ENCODE peak calls at places on chromosomes 16 and 17, in seven cellular contexts. M, G, I, A, X, D and N are unnamed samples. For H3K36me3, the result is how much of the 10 kb centered on the place peaks cover.

GRCh38 chr17:59893617-59894100 is 738 bp downstream of the RPS6KB1 start:
- DNase-seq in M (no peak), G (no peak), I (no peak), A (peak), X (peak), D (no peak), N (no peak)

GRCh38 chr17:65588194-65588808 is 26.9 kb upstream of the AXIN2 start:
- DNase-seq in M (peak), G (no peak), I (peak), A (peak), X (peak), D (peak), N (peak)

GRCh38 chr17:59406808-59407381 is 75.4 kb downstream of the YPEL2 start:
- DNase-seq in M (peak), G (peak), I (no peak), A (peak), X (no peak), D (no peak), N (no peak)

GRCh38 chr17:75131278-75132017 is at the start of gene NT5C:
- DNase-seq in M (peak), G (no peak), I (peak), A (peak), X (peak), D (peak), N (peak)

GRCh38 chr17:6679241-6679640 is 27.7 kb downstream of the C17orf100 start:
- DNase-seq in M (no peak), G (no peak), I (no peak), A (no peak), X (no peak), D (no peak), N (no peak)

GRCh38 chr17:80706454-80706853 is 161.8 kb downstream of the RPTOR start:
- DNase-seq in M (no peak), G (no peak), I (no peak), A (no peak), X (no peak), D (no peak), N (no peak)

GRCh38 chr16:35752012-35752772 is 2292.8 kb downstream of the TP53TG3F start:
- DNase-seq in M (no peak), G (no peak), I (no peak), A (no peak), X (no peak), D (no peak), N (no peak)

GRCh38 chr16:75262800-75263127 is 11.3 kb upstream of the BCAR1 start:
- DNase-seq in M (no peak), G (no peak), I (no peak), A (no peak), X (no peak), D (no peak), N (no peak)

GRCh38 chr17:40317345-40317873 is 8.4 kb downstream of the RARA start:
- DNase-seq in M (no peak), G (no peak), I (peak), A (peak), X (peak), D (peak), N (peak)

GRCh38 chr16:48491517-48491916 is 106.3 kb upstream of the SIAH1 start:
- DNase-seq in M (no peak), G (no peak), I (no peak), A (peak), X (no peak), D (no peak), N (no peak)

GRCh38 chr16:27690604-27691003 is 140.7 kb downstream of the KATNIP start:
- DNase-seq in M (peak), G (no peak), I (peak), A (no peak), X (peak), D (no peak), N (no peak)

GRCh38 chr17:80082403-80083135 is 18.8 kb upstream of the GAA start:
- DNase-seq in M (peak), G (no peak), I (no peak), A (peak), X (peak), D (peak), N (peak)

GRCh38 chr17:50127661-50128361 is 2.1 kb downstream of the SAMD14 start:
- DNase-seq in M (no peak), G (no peak), I (no peak), A (no peak), X (no peak), D (no peak), N (no peak)

GRCh38 chr16:85237817-85238216 is 125.5 kb upstream of the CIBAR2 start:
- DNase-seq in M (no peak), G (no peak), I (no peak), A (no peak), X (no peak), D (no peak), N (no peak)

GRCh38 chr17:28191018-28191417 is 128.0 kb upstream of the TMEM97 start:
- DNase-seq in M (no peak), G (no peak), I (no peak), A (no peak), X (no peak), D (no peak), N (no peak)

GRCh38 chr17:12588531-12588930 is 77.2 kb upstream of the MYOCD start:
- DNase-seq in M (no peak), G (no peak), I (no peak), A (no peak), X (no peak), D (no peak), N (no peak)

GRCh38 chr17:67359960-67360817 is 6.2 kb downstream of the PSMD12 start:
- DNase-seq in M (no peak), G (no peak), I (no peak), A (no peak), X (no peak), D (no peak), N (peak)

GRCh38 chr17:57434361-57434760 is 178.0 kb downstream of the MSI2 start:
- DNase-seq in M (no peak), G (no peak), I (no peak), A (no peak), X (no peak), D (no peak), N (no peak)

GRCh38 chr16:73064996-73065349 is 17.0 kb upstream of the ZFHX3 start:
- DNase-seq in M (no peak), G (no peak), I (no peak), A (no peak), X (no peak), D (peak), N (no peak)

GRCh38 chr17:50918933-50919296 is 52.8 kb upstream of the TOB1 start:
- DNase-seq in M (no peak), G (no peak), I (peak), A (no peak), X (peak), D (no peak), N (no peak)

GRCh38 chr17:2262146-2262587 is 41.4 kb downstream of the SMG6 start:
- DNase-seq in M (no peak), G (no peak), I (no peak), A (no peak), X (no peak), D (no peak), N (no peak)

GRCh38 chr16:85072947-85073346 is 39.3 kb downstream of the CIBAR2 start:
- DNase-seq in M (no peak), G (no peak), I (no peak), A (no peak), X (no peak), D (peak), N (no peak)

GRCh38 chr16:82755570-82756282 is 129.0 kb downstream of the CDH13 start:
- DNase-seq in M (no peak), G (no peak), I (no peak), A (no peak), X (no peak), D (no peak), N (peak)

GRCh38 chr17:49996121-49996494 is 1.1 kb upstream of the DLX3 start:
- DNase-seq in M (no peak), G (no peak), I (no peak), A (no peak), X (no peak), D (no peak), N (no peak)

GRCh38 chr17:1945621-1946020 is 79.5 kb downstream of the RTN4RL1 start:
- DNase-seq in M (no peak), G (no peak), I (peak), A (no peak), X (no peak), D (no peak), N (no peak)

GRCh38 chr17:81858967-81859905 is 1.1 kb downstream of the P4HB start:
- DNase-seq in M (no peak), G (no peak), I (no peak), A (no peak), X (no peak), D (no peak), N (no peak)

GRCh38 chr16:10971560-10971961 is 27.2 kb downstream of the CLEC16A start:
- DNase-seq in M (peak), G (no peak), I (no peak), A (peak), X (peak), D (peak), N (peak)

GRCh38 chr16:50316848-50317630 is 50.7 kb downstream of the ADCY7 start:
- DNase-seq in M (no peak), G (no peak), I (no peak), A (no peak), X (no peak), D (no peak), N (no peak)

GRCh38 chr16:50314665-50315064 is 48.3 kb downstream of the ADCY7 start:
- DNase-seq in M (no peak), G (no peak), I (no peak), A (no peak), X (no peak), D (no peak), N (no peak)

GRCh38 chr16:50313596-50314483 is 47.5 kb downstream of the ADCY7 start:
- DNase-seq in M (peak), G (no peak), I (peak), A (peak), X (no peak), D (peak), N (peak)

GRCh38 chr16:50316102-50316847 is 49.9 kb downstream of the ADCY7 start:
- DNase-seq in M (no peak), G (no peak), I (no peak), A (no peak), X (no peak), D (no peak), N (no peak)

GRCh38 chr16:50315346-50315997 is 49.1 kb downstream of the ADCY7 start:
- DNase-seq in M (no peak), G (no peak), I (peak), A (no peak), X (no peak), D (no peak), N (no peak)
- H3K36me3 ChIP-seq in M (under half), G (under half), I (half or more), A (half or more), X (under half), D (under half), N (under half)

GRCh38 chr16:83966153-83966696 is 1.8 kb upstream of the NECAB2 start:
- DNase-seq in M (no peak), G (no peak), I (no peak), A (no peak), X (no peak), D (no peak), N (no peak)

GRCh38 chr16:83967091-83967490 is 953 bp upstream of the NECAB2 start:
- DNase-seq in M (no peak), G (no peak), I (no peak), A (no peak), X (no peak), D (no peak), N (no peak)

GRCh38 chr16:83968483-83968865 is 430 bp downstream of the NECAB2 start:
- DNase-seq in M (no peak), G (no peak), I (no peak), A (no peak), X (no peak), D (no peak), N (no peak)

GRCh38 chr16:83968891-83969672 is 1.0 kb downstream of the NECAB2 start:
- DNase-seq in M (no peak), G (no peak), I (no peak), A (no peak), X (no peak), D (no peak), N (no peak)

GRCh38 chr16:83967838-83968482 is at the start of gene NECAB2:
- DNase-seq in M (no peak), G (no peak), I (peak), A (peak), X (no peak), D (peak), N (peak)
- H3K4me3 ChIP-seq in M (no peak), G (peak), I (peak), A (peak), X (peak), D (peak), N (peak)

DNA sequence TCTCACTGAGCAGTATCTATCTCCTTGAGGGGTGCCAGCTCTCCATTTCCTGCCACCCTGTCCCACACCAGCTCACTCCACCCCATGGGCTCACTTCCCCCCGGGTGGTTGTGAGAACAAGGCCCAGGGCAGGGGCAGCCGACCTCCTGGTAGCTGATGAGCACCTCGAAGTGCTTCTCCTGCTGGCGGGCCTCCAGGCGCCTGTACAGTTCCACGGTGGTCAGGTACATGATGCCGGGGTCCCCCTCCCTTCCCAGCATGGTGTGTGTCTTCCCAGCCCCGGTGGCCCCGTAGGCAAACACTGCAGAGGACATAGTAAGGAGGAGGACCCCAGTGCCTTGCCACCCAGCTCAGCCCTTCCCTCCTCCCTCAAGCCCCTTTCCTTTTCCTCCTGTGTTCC is 12.5 kb downstream of the KIF18B start:
- DNase-seq in M (no peak), G (no peak), I (peak), A (no peak), X (no peak), D (no peak), N (no peak)
- H3K36me3 ChIP-seq in M (under half), G (under half), I (under half), A (under half), X (under half), D (under half), N (under half)

DNA sequence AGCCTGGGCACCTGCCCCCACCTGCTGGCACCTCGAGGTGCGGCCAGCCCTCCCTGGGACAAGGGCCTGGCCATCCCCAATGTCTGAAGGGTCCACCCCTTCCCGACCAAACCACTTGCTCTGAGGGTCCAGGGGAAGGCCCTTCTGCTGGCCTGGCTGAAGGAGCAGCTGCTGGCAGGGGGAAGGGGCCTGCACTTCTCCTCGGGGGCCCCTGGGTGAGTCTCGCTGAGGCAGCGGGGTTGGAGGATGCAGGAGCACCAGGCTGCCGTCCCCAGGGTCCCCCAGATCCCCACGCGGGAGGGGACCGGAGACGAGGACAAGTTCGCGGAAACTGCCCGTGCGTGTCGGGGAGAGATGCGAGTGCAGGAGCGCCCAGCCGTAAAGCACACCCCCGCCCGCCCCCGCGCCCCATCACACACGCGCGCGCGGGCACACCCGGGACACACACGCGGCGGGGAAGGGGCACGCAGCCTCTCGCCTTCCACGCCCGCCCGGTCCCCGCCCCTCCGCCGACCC is 725 bp upstream of the CACNA1H start:
- DNase-seq in M (no peak), G (no peak), I (no peak), A (no peak), X (no peak), D (peak), N (peak)
- H3K4me3 ChIP-seq in M (no peak), G (no peak), I (peak), A (peak), X (peak), D (peak), N (peak)

GRCh38 chr17:39252788-39253460 is 27.2 kb upstream of the STAC2 start:
- DNase-seq in M (no peak), G (no peak), I (no peak), A (no peak), X (no peak), D (no peak), N (no peak)

GRCh38 chr17:39246274-39246673 is 20.5 kb upstream of the STAC2 start:
- DNase-seq in M (no peak), G (no peak), I (no peak), A (no peak), X (no peak), D (no peak), N (no peak)

GRCh38 chr17:39251997-39252396 is 26.3 kb upstream of the STAC2 start:
- DNase-seq in M (no peak), G (no peak), I (no peak), A (no peak), X (no peak), D (no peak), N (no peak)
- H3K36me3 ChIP-seq in M (under half), G (under half), I (under half), A (under half), X (under half), D (under half), N (under half)

GRCh38 chr17:78935419-78936323 is 10.5 kb upstream of the TIMP2 start:
- DNase-seq in M (no peak), G (peak), I (no peak), A (no peak), X (peak), D (peak), N (no peak)

GRCh38 chr17:78933025-78933958 is 8.1 kb upstream of the TIMP2 start:
- DNase-seq in M (peak), G (peak), I (no peak), A (peak), X (peak), D (peak), N (peak)

GRCh38 chr17:78937561-78937960 is 12.4 kb upstream of the TIMP2 start:
- DNase-seq in M (no peak), G (no peak), I (no peak), A (no peak), X (no peak), D (no peak), N (no peak)

GRCh38 chr17:78933959-78934568 is 8.9 kb upstream of the TIMP2 start:
- DNase-seq in M (peak), G (peak), I (peak), A (peak), X (peak), D (peak), N (peak)

GRCh38 chr17:78934681-78935418 is 9.7 kb upstream of the TIMP2 start:
- DNase-seq in M (no peak), G (no peak), I (no peak), A (peak), X (no peak), D (no peak), N (no peak)
- H3K4me3 ChIP-seq in M (peak), G (no peak), I (no peak), A (no peak), X (no peak), D (no peak), N (no peak)

DNA sequence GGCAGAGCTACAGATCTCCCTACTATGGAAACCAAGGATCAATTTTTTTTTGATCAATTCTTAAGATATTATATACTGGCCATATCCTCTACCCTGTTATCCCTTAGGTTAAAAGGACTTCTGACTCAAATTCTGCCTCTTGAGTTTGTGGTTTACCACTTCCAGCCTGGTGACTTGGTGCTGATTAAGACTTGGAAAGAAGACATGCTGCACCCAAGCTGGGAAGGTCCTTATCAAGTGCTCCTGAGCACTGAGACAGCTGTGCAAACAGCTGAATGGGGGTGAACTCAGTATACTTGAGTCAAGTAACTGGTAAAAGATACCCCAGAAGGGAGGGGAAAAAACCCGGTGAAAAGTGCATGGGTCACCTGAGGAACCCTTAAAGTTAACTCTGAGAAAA is 20.5 kb upstream of the SPACA3 start:
- DNase-seq in M (no peak), G (no peak), I (no peak), A (no peak), X (no peak), D (no peak), N (no peak)
- H3K36me3 ChIP-seq in M (under half), G (under half), I (under half), A (under half), X (under half), D (under half), N (under half)

GRCh38 chr16:49856741-49857330 is 924 bp upstream of the ZNF423 start:
- DNase-seq in M (peak), G (no peak), I (peak), A (peak), X (peak), D (peak), N (peak)

GRCh38 chr16:49859139-49859947 is 3.4 kb upstream of the ZNF423 start:
- DNase-seq in M (no peak), G (no peak), I (peak), A (peak), X (peak), D (peak), N (no peak)

GRCh38 chr16:49858200-49859129 is 2.6 kb upstream of the ZNF423 start:
- DNase-seq in M (no peak), G (no peak), I (peak), A (peak), X (peak), D (peak), N (peak)

GRCh38 chr16:49855822-49856740 is at the start of gene ZNF423:
- DNase-seq in M (no peak), G (no peak), I (no peak), A (peak), X (peak), D (peak), N (no peak)

DNA sequence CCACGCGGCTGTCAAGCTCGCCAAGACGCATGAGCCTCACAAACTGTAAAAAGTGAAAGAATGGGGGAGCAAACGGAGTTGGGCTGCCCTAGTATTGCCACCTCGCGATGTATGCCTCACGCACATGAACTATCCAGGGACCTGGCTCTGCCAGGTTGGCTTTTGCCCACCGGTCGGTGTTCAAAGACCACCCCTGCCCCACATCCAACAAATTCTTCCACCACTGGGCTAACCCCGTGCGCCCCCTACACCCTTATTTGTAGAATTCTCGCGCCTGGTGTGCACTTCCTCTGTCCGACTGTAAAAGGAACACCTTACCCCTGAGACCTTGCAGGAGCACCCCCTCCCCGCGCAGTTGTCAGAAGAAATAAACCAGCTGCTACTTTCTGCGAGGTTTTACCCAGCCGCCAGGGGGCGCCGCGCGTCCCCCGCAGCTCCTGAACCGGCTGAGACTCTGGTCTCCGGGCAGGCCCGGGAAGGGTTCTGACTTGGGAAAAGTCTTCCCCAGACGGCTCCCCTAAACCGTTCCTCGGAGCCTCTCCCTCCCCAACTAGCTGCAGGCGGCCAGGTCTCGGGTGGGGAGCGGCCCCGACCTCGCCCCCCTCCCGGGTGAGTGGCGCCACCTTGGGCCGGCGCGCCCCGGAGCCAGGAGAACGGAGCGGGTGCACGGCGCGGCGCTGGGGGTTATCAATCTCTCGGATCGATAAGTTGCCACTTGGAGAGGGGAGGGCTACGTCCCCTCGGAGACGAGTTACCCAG is 1.7 kb upstream of the ZNF423 start:
- DNase-seq in M (peak), G (no peak), I (peak), A (peak), X (peak), D (peak), N (peak)
- H3K4me3 ChIP-seq in M (no peak), G (peak), I (peak), A (peak), X (peak), D (peak), N (peak)

GRCh38 chr17:4945944-4946280 is 2.4 kb downstream of the PFN1 start:
- DNase-seq in M (no peak), G (no peak), I (no peak), A (no peak), X (no peak), D (no peak), N (no peak)
- H3K36me3 ChIP-seq in M (under half), G (under half), I (under half), A (under half), X (under half), D (under half), N (under half)